ENCODE peak calls at places on chromosomes 7 and 10, in five cellular contexts. R is activated CD4-positive, alpha-beta T cell treated with anti-CD3 and anti-CD28 coated beads, Interleukin-2, amount 50 U/mL, for 1 hour; T is LoVo; Q is activated CD4-positive, CD25-positive, alpha-beta regulatory T cell; L is activated effector memory CD4-positive, alpha-beta T cell treated with Interleukin-2 at 50 U/mL for 16 hours. U is an unnamed sample.

GRCh38 chr7:51246258-51247245 is 70.1 kb downstream of the COBL start:
- DNase-seq in R (no peak), T (no peak), Q (no peak), L (no peak), U (no peak)

GRCh38 chr7:154928136-154929005 is 74.6 kb downstream of the PAXIP1 start:
- DNase-seq in R (peak), T (peak), Q (no peak), L (peak), U (peak)

GRCh38 chr7:36474283-36475010 is 84.8 kb downstream of the ANLN start:
- DNase-seq in R (no peak), T (no peak), Q (no peak), L (no peak), U (no peak)

GRCh38 chr10:58393317-58393716 is 8.1 kb downstream of the TFAM start:
- DNase-seq in R (no peak), T (no peak), Q (no peak), L (no peak), U (no peak)

GRCh38 chr7:13800694-13801448 is 188.6 kb downstream of the ETV1 start:
- DNase-seq in R (no peak), T (no peak), Q (no peak), L (no peak), U (no peak)

GRCh38 chr7:158283016-158283974 is 304.3 kb downstream of the PTPRN2 start:
- DNase-seq in R (no peak), T (no peak), Q (no peak), L (no peak), U (no peak)

GRCh38 chr10:98340261-98340675 is 72.3 kb upstream of the LOXL4 start:
- DNase-seq in R (no peak), T (no peak), Q (no peak), L (no peak), U (no peak)

GRCh38 chr10:35007858-35008301 is 82.3 kb downstream of the CUL2 start:
- DNase-seq in R (no peak), T (no peak), Q (no peak), L (no peak), U (no peak)

GRCh38 chr10:123720536-123720935 is 54.4 kb downstream of the GPR26 start:
- DNase-seq in R (no peak), T (no peak), Q (no peak), L (no peak), U (no peak)

GRCh38 chr7:140009735-140010134 is 53.0 kb downstream of the PARP12 start:
- DNase-seq in R (no peak), T (no peak), Q (no peak), L (no peak), U (no peak)

GRCh38 chr10:104809288-104810090 is 168.4 kb downstream of the SORCS3 start:
- DNase-seq in R (no peak), T (peak), Q (no peak), L (no peak), U (no peak)

GRCh38 chr10:86801995-86802394 is 45.6 kb downstream of the BMPR1A start:
- DNase-seq in R (no peak), T (no peak), Q (no peak), L (no peak), U (no peak)

GRCh38 chr10:30186371-30186875 is 127.0 kb upstream of the JCAD start:
- DNase-seq in R (no peak), T (peak), Q (no peak), L (no peak), U (no peak)

GRCh38 chr7:84637568-84638338 is 443.2 kb upstream of the SEMA3A start:
- DNase-seq in R (no peak), T (peak), Q (no peak), L (no peak), U (no peak)

GRCh38 chr10:43308986-43309385 is 42.1 kb upstream of the RASGEF1A start:
- DNase-seq in R (no peak), T (no peak), Q (no peak), L (no peak), U (no peak)

GRCh38 chr10:124653311-124653710 is 90.9 kb downstream of the FAM53B start:
- DNase-seq in R (no peak), T (no peak), Q (no peak), L (no peak), U (no peak)

GRCh38 chr7:154987571-154987970 is 15.4 kb downstream of the PAXIP1 start:
- DNase-seq in R (no peak), T (no peak), Q (no peak), L (no peak), U (no peak)

GRCh38 chr7:99201027-99201426 is 6.9 kb downstream of the KPNA7 start:
- DNase-seq in R (no peak), T (peak), Q (no peak), L (no peak), U (no peak)

GRCh38 chr10:4638116-4638515 is 187.9 kb upstream of the AKR1E2 start:
- DNase-seq in R (no peak), T (no peak), Q (no peak), L (no peak), U (no peak)

GRCh38 chr7:1919539-1920265 is 249.6 kb downstream of the ELFN1 start:
- DNase-seq in R (no peak), T (no peak), Q (no peak), L (no peak), U (peak)

GRCh38 chr7:26065652-26066051 is 86.3 kb upstream of the NFE2L3 start:
- DNase-seq in R (no peak), T (no peak), Q (no peak), L (no peak), U (no peak)

GRCh38 chr7:100583132-100584045 is 2.5 kb downstream of the LRCH4 start:
- DNase-seq in R (peak), T (no peak), Q (peak), L (peak), U (peak)

GRCh38 chr10:127216786-127217185 is 20.4 kb upstream of the INSYN2A start:
- DNase-seq in R (no peak), T (no peak), Q (no peak), L (no peak), U (no peak)

GRCh38 chr7:139451638-139452037 is 31.8 kb downstream of the KLRG2 start:
- DNase-seq in R (no peak), T (no peak), Q (no peak), L (no peak), U (no peak)

GRCh38 chr10:57654856-57655255 is 612.8 kb downstream of the IPMK start:
- DNase-seq in R (no peak), T (no peak), Q (no peak), L (no peak), U (no peak)

GRCh38 chr10:101161494-101162299 is 30.6 kb downstream of the TLX1 start:
- DNase-seq in R (peak), T (peak), Q (peak), L (peak), U (peak)

GRCh38 chr10:59047180-59047579 is 129.3 kb upstream of the PHYHIPL start:
- DNase-seq in R (no peak), T (no peak), Q (no peak), L (no peak), U (no peak)